ENCODE peak calls at places on chromosomes 11 and 22, in ten cellular contexts. I is AG09309, A is epithelial cell of esophagus, K is HL-60, D is choroid plexus epithelial cell, P is Caco-2, X is brain microvascular endothelial cell, Q is Peyer's patch, L is uterus, O is fibroblast of mammary gland. Z is an unnamed sample.

GRCh38 chr11:1832181-1832988 is 2.4 kb upstream of the SYT8 start:
- DNase-seq in I (no peak), A (no peak), K (peak), D (no peak), P (peak), X (no peak), Q (peak), L (no peak), O (no peak), Z (no peak)

GRCh38 chr22:26438006-26438405 is 8.9 kb downstream of the ASPHD2 start:
- DNase-seq in I (no peak), A (no peak), K (no peak), D (no peak), P (no peak), X (no peak), Q (no peak), L (no peak), O (no peak), Z (no peak)

GRCh38 chr11:66851698-66852465 is 5.0 kb upstream of the LRFN4 start:
- DNase-seq in I (no peak), A (no peak), K (peak), D (no peak), P (no peak), X (no peak), Q (no peak), L (no peak), O (no peak), Z (no peak)

GRCh38 chr11:855796-856195 is 13.1 kb downstream of the TSPAN4 start:
- DNase-seq in I (no peak), A (no peak), K (no peak), D (no peak), P (no peak), X (no peak), Q (no peak), L (no peak), O (no peak), Z (no peak)

GRCh38 chr22:44187652-44188230 is 7.0 kb downstream of the PARVG start:
- DNase-seq in I (no peak), A (no peak), K (no peak), D (no peak), P (no peak), X (no peak), Q (no peak), L (no peak), O (no peak), Z (no peak)

GRCh38 chr11:60182546-60183330 is at the start of gene MS4A6A:
- DNase-seq in I (no peak), A (peak), K (peak), D (no peak), P (no peak), X (no peak), Q (no peak), L (no peak), O (no peak), Z (no peak)

GRCh38 chr11:124536520-124536919 is 6.9 kb downstream of the OR8B12 start:
- DNase-seq in I (no peak), A (peak), K (peak), D (peak), P (peak), X (peak), Q (peak), L (no peak), O (peak), Z (peak)

GRCh38 chr22:38766076-38766777 is 10.4 kb upstream of the SUN2 start:
- DNase-seq in I (no peak), A (peak), K (peak), D (peak), P (peak), X (peak), Q (peak), L (peak), O (peak), Z (peak)

GRCh38 chr22:47192651-47193437 is 430.4 kb downstream of the TBC1D22A start:
- DNase-seq in I (no peak), A (no peak), K (no peak), D (no peak), P (no peak), X (no peak), Q (peak), L (no peak), O (no peak), Z (no peak)

GRCh38 chr22:46576556-46577351 is 39.3 kb upstream of the CELSR1 start:
- DNase-seq in I (no peak), A (peak), K (no peak), D (peak), P (peak), X (no peak), Q (peak), L (no peak), O (peak), Z (peak)

GRCh38 chr11:95256204-95256819 is 25.3 kb upstream of the SESN3 start:
- DNase-seq in I (no peak), A (peak), K (peak), D (peak), P (peak), X (peak), Q (no peak), L (no peak), O (peak), Z (peak)

GRCh38 chr11:30960387-30960992 is 374.3 kb upstream of the MPPED2 start:
- DNase-seq in I (peak), A (peak), K (no peak), D (peak), P (peak), X (peak), Q (no peak), L (no peak), O (peak), Z (peak)

GRCh38 chr22:48666620-48667019 is 1161.1 kb downstream of the BRD1 start:
- DNase-seq in I (no peak), A (no peak), K (no peak), D (no peak), P (no peak), X (no peak), Q (no peak), L (no peak), O (no peak), Z (no peak)

GRCh38 chr11:4522339-4522738 is 22.7 kb upstream of the OR52M1 start:
- DNase-seq in I (no peak), A (no peak), K (peak), D (no peak), P (no peak), X (no peak), Q (no peak), L (no peak), O (no peak), Z (no peak)

GRCh38 chr22:37735054-37735453 is 38.2 kb downstream of the TRIOBP start:
- DNase-seq in I (no peak), A (no peak), K (no peak), D (no peak), P (peak), X (no peak), Q (peak), L (no peak), O (no peak), Z (no peak)

GRCh38 chr22:32764330-32765116 is 37.0 kb upstream of the TIMP3 start:
- DNase-seq in I (peak), A (peak), K (no peak), D (peak), P (no peak), X (peak), Q (peak), L (peak), O (peak), Z (peak)

GRCh38 chr11:119854521-119854920 is 125.5 kb upstream of the NECTIN1 start:
- DNase-seq in I (no peak), A (peak), K (no peak), D (no peak), P (no peak), X (no peak), Q (peak), L (no peak), O (no peak), Z (no peak)

GRCh38 chr11:110160016-110160415 is 66.8 kb downstream of the ZC3H12C start:
- DNase-seq in I (no peak), A (no peak), K (no peak), D (peak), P (no peak), X (peak), Q (no peak), L (no peak), O (peak), Z (peak)

GRCh38 chr11:2988996-2989395 is 3.1 kb downstream of the NAP1L4 start:
- DNase-seq in I (no peak), A (no peak), K (no peak), D (peak), P (no peak), X (no peak), Q (no peak), L (no peak), O (no peak), Z (no peak)

GRCh38 chr22:49753961-49754673 is 73.6 kb downstream of the BRD1 start:
- DNase-seq in I (no peak), A (no peak), K (no peak), D (no peak), P (no peak), X (no peak), Q (peak), L (no peak), O (no peak), Z (no peak)

GRCh38 chr11:85787809-85788805 is 22.8 kb downstream of the SYTL2 start:
- DNase-seq in I (no peak), A (peak), K (no peak), D (no peak), P (peak), X (no peak), Q (peak), L (no peak), O (no peak), Z (no peak)

GRCh38 chr11:100831929-100832480 is 144.9 kb downstream of the ARHGAP42 start:
- DNase-seq in I (no peak), A (peak), K (no peak), D (no peak), P (no peak), X (peak), Q (no peak), L (no peak), O (peak), Z (peak)

GRCh38 chr22:40595497-40596234 is 40.9 kb downstream of the MRTFA start:
- DNase-seq in I (no peak), A (no peak), K (peak), D (no peak), P (no peak), X (no peak), Q (no peak), L (no peak), O (peak), Z (peak)

DNA sequence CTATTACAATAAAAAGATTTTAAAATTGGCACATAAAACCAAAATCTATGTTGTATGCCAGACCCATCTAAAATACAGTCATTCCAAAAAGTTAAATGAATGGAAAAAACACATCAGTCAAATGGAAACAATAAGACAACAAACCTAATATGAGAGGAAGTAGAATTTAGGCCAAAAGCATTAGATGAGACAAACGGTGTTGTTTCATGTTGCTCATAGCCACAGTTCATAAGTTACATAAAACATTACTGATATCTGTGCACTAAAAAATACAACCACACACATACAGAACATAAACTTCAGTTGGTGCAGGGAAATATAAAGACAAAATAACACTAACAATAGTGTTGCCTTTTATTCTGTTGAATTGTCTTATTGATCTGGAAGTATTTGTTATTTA is 661.9 kb downstream of the CNTN5 start:
- DNase-seq in I (no peak), A (no peak), K (no peak), D (no peak), P (no peak), X (no peak), Q (no peak), L (no peak), O (no peak), Z (no peak)
- H3K4me3 ChIP-seq in I (no peak), A (no peak), K (no peak), D (no peak), P (no peak), X (no peak), Q (no peak), L (no peak), O (no peak), Z (no peak)

GRCh38 chr11:6096417-6096816 is 11.1 kb upstream of the OR56B4 start:
- DNase-seq in I (no peak), A (no peak), K (no peak), D (no peak), P (no peak), X (no peak), Q (no peak), L (no peak), O (no peak), Z (peak)

GRCh38 chr11:6095798-6096197 is 11.7 kb upstream of the OR56B4 start:
- DNase-seq in I (no peak), A (no peak), K (no peak), D (no peak), P (no peak), X (no peak), Q (no peak), L (no peak), O (no peak), Z (no peak)

DNA sequence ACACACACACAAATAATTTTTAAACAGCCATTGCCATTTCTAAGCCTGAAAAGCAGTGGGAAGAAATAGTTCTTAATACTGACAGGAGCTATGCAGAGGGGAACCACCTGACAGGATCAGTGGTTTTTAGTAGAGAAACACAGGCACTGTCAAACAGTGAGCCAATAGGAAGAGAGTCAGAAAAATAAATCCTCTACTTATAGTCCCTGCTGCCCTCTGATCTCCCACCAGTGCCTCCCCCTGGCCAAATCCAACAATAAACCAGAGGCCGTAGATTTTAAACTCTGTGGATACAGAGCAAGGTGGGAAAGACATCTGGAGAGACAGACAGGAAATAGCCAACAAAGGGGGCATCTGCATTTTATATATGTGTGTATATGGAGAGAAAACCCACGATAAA is 7.9 kb upstream of the OR56B4 start:
- DNase-seq in I (no peak), A (no peak), K (no peak), D (no peak), P (no peak), X (no peak), Q (no peak), L (no peak), O (no peak), Z (no peak)
- TF ChIP-seq CTCF in I (no peak), A (no peak), K (no peak), D (no peak), P (no peak), X (no peak), Q (no peak), L (no peak), O (no peak), Z (no peak)

DNA sequence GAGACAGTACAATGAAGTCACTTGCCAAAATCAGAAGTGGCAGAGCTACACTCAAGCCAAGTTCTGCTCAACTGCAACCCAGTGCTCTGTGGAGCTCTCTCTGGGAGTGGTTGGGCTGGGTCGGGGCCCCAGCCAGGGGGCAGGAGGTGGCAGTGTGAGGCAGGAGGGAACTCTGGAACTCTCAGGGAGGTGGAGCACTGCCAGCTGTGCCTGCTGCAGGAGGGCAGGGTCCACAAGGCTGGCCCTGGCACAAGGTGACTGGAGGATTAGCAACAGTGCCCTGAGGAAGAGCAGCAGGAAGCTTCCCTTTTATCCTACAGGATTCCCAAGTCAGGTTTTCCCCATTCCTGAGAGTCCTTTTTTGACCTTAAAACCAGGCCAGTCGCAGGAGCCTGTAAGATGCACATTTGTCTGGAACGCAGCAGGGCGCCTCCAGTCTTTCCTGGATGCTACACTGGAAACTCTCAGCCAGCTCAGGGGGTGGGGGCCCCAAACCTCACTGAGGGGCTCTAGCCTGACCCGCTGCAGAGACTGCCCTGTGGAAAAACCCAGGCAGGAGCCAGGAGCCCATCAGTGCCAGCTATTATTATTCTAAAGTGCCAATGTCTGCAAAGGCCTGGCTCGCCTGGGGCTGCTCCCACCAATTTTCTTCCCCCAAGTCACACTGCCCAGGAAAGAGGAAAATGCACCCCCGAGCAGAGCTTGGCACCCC is 31.8 kb downstream of the DKK3 start:
- DNase-seq in I (no peak), A (no peak), K (no peak), D (no peak), P (no peak), X (no peak), Q (peak), L (no peak), O (no peak), Z (no peak)
- H3K4me3 ChIP-seq in I (no peak), A (no peak), K (no peak), D (no peak), P (no peak), X (no peak), Q (no peak), L (no peak), O (no peak), Z (no peak)

GRCh38 chr11:65083134-65083833 is 556 bp downstream of the CDCA5 start:
- DNase-seq in I (no peak), A (no peak), K (no peak), D (no peak), P (no peak), X (no peak), Q (no peak), L (no peak), O (no peak), Z (no peak)

GRCh38 chr11:65078786-65079342 is 5.0 kb downstream of the CDCA5 start:
- DNase-seq in I (no peak), A (no peak), K (no peak), D (no peak), P (no peak), X (no peak), Q (no peak), L (no peak), O (no peak), Z (no peak)

GRCh38 chr11:65072631-65072966 is 11.2 kb downstream of the CDCA5 start:
- DNase-seq in I (no peak), A (no peak), K (no peak), D (no peak), P (no peak), X (no peak), Q (no peak), L (no peak), O (no peak), Z (no peak)

GRCh38 chr11:65077466-65077865 is 6.4 kb downstream of the CDCA5 start:
- DNase-seq in I (no peak), A (peak), K (no peak), D (peak), P (peak), X (no peak), Q (no peak), L (no peak), O (peak), Z (no peak)

GRCh38 chr11:65078151-65078550 is 5.7 kb downstream of the CDCA5 start:
- DNase-seq in I (no peak), A (peak), K (peak), D (peak), P (peak), X (peak), Q (peak), L (no peak), O (peak), Z (peak)
- TF ChIP-seq CTCF in I (peak), A (peak), K (peak), D (peak), P (peak), X (peak), Q (peak), L (peak), O (peak), Z (peak)

GRCh38 chr22:30267382-30268302 is 991 bp upstream of the OSM start:
- DNase-seq in I (no peak), A (no peak), K (peak), D (no peak), P (no peak), X (no peak), Q (no peak), L (no peak), O (no peak), Z (no peak)
- H3K4me3 ChIP-seq in I (no peak), A (no peak), K (peak), D (no peak), P (no peak), X (no peak), Q (peak), L (no peak), O (no peak), Z (no peak)

DNA sequence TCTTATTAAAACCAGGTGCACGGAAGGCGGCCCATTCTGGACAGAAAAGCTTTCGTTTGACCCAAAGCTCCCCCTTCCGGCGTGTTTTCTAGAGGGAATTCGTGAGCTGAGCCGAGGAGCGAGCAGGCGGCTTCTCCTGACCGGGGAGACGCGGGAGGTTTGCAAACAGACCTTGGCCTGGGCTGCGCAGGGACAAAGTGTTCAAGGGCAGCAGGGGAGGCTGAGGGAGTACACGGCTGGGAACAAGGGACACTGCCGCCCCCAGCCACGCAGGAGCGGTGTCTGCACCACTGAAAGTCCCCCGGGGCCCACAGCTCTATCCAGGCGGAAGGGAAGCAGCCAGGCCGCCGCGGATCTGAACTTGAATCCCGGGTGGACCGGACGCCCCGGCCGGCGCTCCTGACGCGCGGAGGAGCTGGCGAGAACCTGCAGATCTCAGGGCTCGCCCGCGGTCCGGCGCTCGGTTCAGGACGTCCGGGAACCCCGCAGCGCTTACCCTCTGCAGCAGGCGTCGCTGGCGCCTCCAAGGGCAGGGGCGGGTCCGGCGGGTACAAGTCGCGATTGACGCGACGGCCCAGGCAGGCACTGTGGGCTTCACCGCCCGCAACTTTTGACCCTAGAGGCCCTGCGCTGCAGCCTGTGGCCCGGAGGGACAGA is 101.9 kb downstream of the WT1 start:
- DNase-seq in I (no peak), A (peak), K (peak), D (peak), P (no peak), X (peak), Q (peak), L (peak), O (peak), Z (peak)
- TF ChIP-seq CTCF in I (peak), A (peak), K (no peak), D (peak), P (no peak), X (peak), Q (no peak), L (peak), O (peak), Z (peak)

GRCh38 chr11:92269841-92270240 is 45.2 kb downstream of the FAT3 start:
- DNase-seq in I (no peak), A (no peak), K (no peak), D (no peak), P (no peak), X (no peak), Q (no peak), L (no peak), O (no peak), Z (no peak)

GRCh38 chr11:92267968-92268367 is 43.4 kb downstream of the FAT3 start:
- DNase-seq in I (no peak), A (no peak), K (no peak), D (peak), P (peak), X (no peak), Q (no peak), L (no peak), O (no peak), Z (no peak)

GRCh38 chr11:92268546-92268945 is 43.9 kb downstream of the FAT3 start:
- DNase-seq in I (no peak), A (peak), K (no peak), D (no peak), P (no peak), X (no peak), Q (no peak), L (no peak), O (no peak), Z (peak)

GRCh38 chr11:92266821-92267220 is 42.2 kb downstream of the FAT3 start:
- DNase-seq in I (no peak), A (no peak), K (no peak), D (no peak), P (peak), X (no peak), Q (peak), L (no peak), O (no peak), Z (no peak)

GRCh38 chr11:92269021-92269420 is 44.4 kb downstream of the FAT3 start:
- DNase-seq in I (no peak), A (peak), K (no peak), D (peak), P (peak), X (peak), Q (no peak), L (no peak), O (peak), Z (peak)
- H3K4me3 ChIP-seq in I (no peak), A (no peak), K (no peak), D (no peak), P (no peak), X (no peak), Q (no peak), L (no peak), O (no peak), Z (no peak)

Z was measured in cardiac fibroblast.